ENCODE peak calls at places on chromosomes 1 and 21, in six cellular contexts. P, I, T, Z, A and V are unnamed samples. For H3K79me2, the result is how much of the 10 kb centered on the place peaks cover.

GRCh38 chr1:46413596-46413985 is 19.5 kb downstream of the FAAH start:
- DNase-seq in P (no peak), A (no peak), Z (peak), T (peak), I (peak), V (peak)

GRCh38 chr1:183567584-183567983 is 22.7 kb downstream of the NCF2 start:
- DNase-seq in T (no peak), I (peak), Z (no peak), A (no peak), P (no peak), V (no peak)

GRCh38 chr1:107710005-107710404 is 255.0 kb downstream of the VAV3 start:
- DNase-seq in I (no peak), P (no peak), Z (no peak), T (no peak), A (no peak), V (no peak)

GRCh38 chr1:222817529-222817928 is 2.7 kb downstream of the DISP1 start:
- DNase-seq in Z (no peak), P (peak), A (peak), I (peak), T (no peak), V (peak)

GRCh38 chr1:229843627-229844238 is 217.7 kb downstream of the URB2 start:
- DNase-seq in I (peak), T (no peak), P (peak), Z (no peak), A (no peak), V (peak)

GRCh38 chr1:165383067-165383466 is 26.6 kb upstream of the LMX1A start:
- DNase-seq in Z (no peak), T (no peak), I (peak), A (no peak), P (no peak), V (peak)

GRCh38 chr1:15443281-15443680 is 5.0 kb downstream of the CTRC start:
- DNase-seq in I (no peak), P (no peak), T (no peak), Z (no peak), A (no peak), V (no peak)

GRCh38 chr21:44732263-44732662 is 20.9 kb upstream of the TSPEAR start:
- DNase-seq in A (no peak), P (no peak), T (peak), Z (no peak), I (no peak), V (no peak)

GRCh38 chr21:44732956-44733355 is 21.6 kb upstream of the TSPEAR start:
- DNase-seq in I (no peak), P (no peak), T (no peak), Z (no peak), A (no peak), V (no peak)

GRCh38 chr1:7298749-7299151 is 472.3 kb upstream of the VAMP3 start:
- DNase-seq in T (no peak), A (peak), P (no peak), I (peak), Z (no peak), V (peak)

GRCh38 chr1:71502026-71502425 is 421.2 kb upstream of the ZRANB2 start:
- DNase-seq in Z (no peak), P (no peak), I (no peak), A (no peak), T (no peak), V (no peak)

GRCh38 chr1:41296476-41296875 is 54.4 kb upstream of the SCMH1 start:
- DNase-seq in A (no peak), I (no peak), Z (no peak), P (no peak), T (peak), V (no peak)

GRCh38 chr1:180278791-180279432 is 48.8 kb downstream of the LHX4 start:
- DNase-seq in T (no peak), I (no peak), P (no peak), A (peak), Z (no peak), V (no peak)

GRCh38 chr1:200028586-200029034 is 1.1 kb downstream of the NR5A2 start:
- DNase-seq in A (peak), I (no peak), T (no peak), Z (peak), P (peak), V (no peak)

GRCh38 chr1:159791461-159791860 is 10.7 kb downstream of the DUSP23 start:
- DNase-seq in A (no peak), I (no peak), Z (no peak), T (no peak), P (no peak), V (no peak)

GRCh38 chr1:107474877-107475612 is 334.2 kb downstream of the NTNG1 start:
- DNase-seq in I (peak), P (no peak), T (no peak), Z (peak), A (no peak), V (no peak)

GRCh38 chr1:14597343-14598006 is 1.0 kb upstream of the KAZN start:
- DNase-seq in P (peak), I (no peak), A (no peak), T (peak), Z (peak), V (no peak)

GRCh38 chr1:31509124-31510072 is 66.9 kb upstream of the TINAGL1 start:
- DNase-seq in P (peak), Z (no peak), A (no peak), T (no peak), I (no peak), V (peak)

GRCh38 chr1:178684542-178685000 is 40.5 kb upstream of the RALGPS2 start:
- DNase-seq in T (no peak), P (peak), Z (no peak), I (peak), A (peak), V (peak)

GRCh38 chr1:241610056-241610815 is 29.9 kb downstream of the CHML start:
- DNase-seq in P (peak), Z (peak), T (no peak), I (no peak), A (peak), V (no peak)

GRCh38 chr1:223520200-223520599 is 127.0 kb downstream of the CCDC185 start:
- DNase-seq in Z (no peak), I (no peak), P (no peak), T (no peak), A (no peak), V (no peak)

GRCh38 chr1:113830039-113830438 is 17.8 kb upstream of the RSBN1 start:
- DNase-seq in I (peak), Z (no peak), P (no peak), T (no peak), A (no peak), V (peak)

GRCh38 chr1:206467915-206468314 is 2.4 kb upstream of the IKBKE start:
- DNase-seq in A (no peak), I (no peak), Z (no peak), P (no peak), T (no peak), V (peak)

GRCh38 chr1:234531181-234532132 is 52.5 kb upstream of the TARBP1 start:
- DNase-seq in I (peak), Z (peak), T (no peak), P (peak), A (peak), V (peak)

GRCh38 chr1:109468903-109469302 is 2.6 kb downstream of the SYPL2 start:
- DNase-seq in A (no peak), I (no peak), P (no peak), T (no peak), Z (no peak), V (peak)

GRCh38 chr1:59498640-59499039 is 201.7 kb downstream of the FGGY start:
- DNase-seq in P (no peak), A (no peak), Z (no peak), T (no peak), I (peak), V (peak)

GRCh38 chr1:226631229-226632000 is 82.9 kb downstream of the STUM start:
- DNase-seq in T (no peak), P (no peak), I (no peak), Z (no peak), A (no peak), V (no peak)

GRCh38 chr1:112359961-112360767 is 35.9 kb upstream of the CTTNBP2NL start:
- DNase-seq in Z (peak), A (peak), P (peak), I (peak), T (peak), V (peak)

GRCh38 chr1:197130677-197131304 is 15.7 kb downstream of the ASPM start:
- DNase-seq in P (peak), Z (no peak), I (peak), T (no peak), A (peak), V (no peak)

GRCh38 chr1:10045480-10046355 is 13.0 kb downstream of the UBE4B start:
- DNase-seq in I (peak), T (no peak), Z (no peak), A (no peak), P (peak), V (peak)

GRCh38 chr1:2445823-2446215 is 30.3 kb upstream of the PLCH2 start:
- DNase-seq in A (no peak), P (no peak), T (no peak), Z (no peak), I (no peak), V (no peak)

GRCh38 chr1:161835963-161836362 is 69.8 kb downstream of the ATF6 start:
- DNase-seq in A (no peak), Z (no peak), I (peak), P (no peak), T (no peak), V (no peak)

DNA sequence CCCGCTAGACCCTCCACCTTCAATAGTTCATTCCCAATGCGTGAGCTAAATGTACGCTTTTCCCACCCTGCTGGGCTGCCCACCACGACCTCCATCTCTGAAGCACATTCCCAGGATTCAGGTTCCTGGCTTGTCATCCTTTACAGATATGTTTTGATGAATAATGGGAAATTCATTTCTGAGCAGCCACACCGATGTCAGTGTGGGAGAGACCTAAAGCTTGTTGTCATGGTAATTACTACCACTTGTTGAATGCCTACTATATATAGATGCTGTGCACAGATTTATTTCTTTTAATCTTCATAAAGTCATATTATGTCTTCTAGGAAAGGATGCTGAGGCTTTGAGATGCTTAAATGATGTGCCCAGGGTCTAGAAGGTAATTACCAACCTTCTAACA is 8.0 kb downstream of the RCSD1 start:
- DNase-seq in Z (no peak), P (no peak), A (no peak), T (no peak), I (no peak), V (no peak)
- H3K79me2 ChIP-seq in Z (under half), P (under half), A (under half), T (under half), I (under half), V (under half)

GRCh38 chr1:201606581-201606980 is 67.7 kb downstream of the NAV1 start:
- DNase-seq in A (no peak), T (no peak), Z (no peak), I (no peak), P (no peak), V (no peak)
- H3K79me2 ChIP-seq in A (half or more), T (under half), Z (under half), I (half or more), P (under half), V (half or more)

GRCh38 chr1:39194398-39195051 is 10.0 kb upstream of the MACF1 start:
- DNase-seq in T (no peak), I (no peak), Z (no peak), A (peak), P (no peak), V (no peak)
- H3K79me2 ChIP-seq in T (under half), I (half or more), Z (half or more), A (half or more), P (half or more), V (half or more)

DNA sequence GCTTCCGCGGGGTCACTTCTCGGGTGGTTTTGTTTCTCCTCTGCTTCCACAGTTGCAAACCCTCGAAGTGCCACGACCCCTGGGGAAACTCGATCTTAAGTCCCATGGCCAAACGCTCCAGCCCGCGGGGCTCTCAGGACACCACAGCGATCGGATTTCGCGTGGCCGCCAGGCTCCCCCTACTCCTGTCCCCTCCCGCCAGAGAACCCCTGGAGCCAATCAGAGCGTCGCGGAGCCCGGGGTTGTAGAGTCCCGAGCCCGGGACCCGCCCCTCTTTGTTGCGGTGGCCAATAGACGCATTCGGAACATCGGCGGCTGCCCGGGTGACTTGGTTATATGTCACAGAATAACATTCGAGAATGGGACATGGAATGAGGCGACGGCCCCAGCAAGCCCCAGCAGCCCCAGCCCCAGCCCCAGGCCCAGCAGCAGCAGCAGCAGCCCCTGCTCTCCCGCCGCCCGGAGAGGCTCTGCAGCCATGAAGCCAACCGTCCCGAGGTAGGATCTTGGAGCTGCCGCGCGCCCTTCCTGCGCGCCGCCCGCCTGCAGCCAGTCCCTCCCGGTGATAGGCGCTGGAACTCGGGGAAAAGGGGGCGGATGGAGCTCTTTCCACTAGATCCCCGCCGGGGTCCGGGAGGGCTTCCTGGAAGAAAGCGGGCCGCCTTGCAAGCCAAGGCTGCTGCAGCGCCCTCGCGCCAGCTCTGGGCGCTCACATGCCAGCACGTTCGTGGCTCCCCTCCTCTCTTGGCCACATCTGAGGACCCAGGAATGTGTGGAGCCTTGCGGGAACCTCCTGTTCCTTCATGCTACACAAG is at the start of gene VASH2:
- DNase-seq in T (peak), A (peak), Z (peak), P (peak), I (peak), V (peak)
- H3K79me2 ChIP-seq in T (under half), A (under half), Z (under half), P (under half), I (under half), V (under half)